ENCODE peak calls at places on chromosomes 4 and X, in four cellular contexts. G is lower lobe of right lung; T is heart left ventricle; C is activated naive CD4-positive, alpha-beta T cell treated with anti-CD3 and anti-CD28 coated beads, Interleukin-2, amount 10 ng/mL, durations not matched to agents 7 days and 5 days. D is an unnamed sample.

GRCh38 chr4:53005808-53006207 is 143.7 kb downstream of the RASL11B start:
- DNase-seq in G (no peak), T (no peak), C (no peak), D (no peak)

GRCh38 chr4:54103190-54103574 is 3.2 kb downstream of the GSX2 start:
- DNase-seq in G (no peak), T (no peak), C (no peak), D (no peak)

GRCh38 chrX:38221391-38221929 is 789 bp upstream of the SRPX start:
- DNase-seq in G (no peak), T (no peak), C (no peak), D (no peak)

GRCh38 chr4:22573198-22573597 is 57.3 kb upstream of the ADGRA3 start:
- DNase-seq in G (peak), T (peak), C (no peak), D (peak)

GRCh38 chr4:35710343-35710742 is 534.0 kb downstream of the ARAP2 start:
- DNase-seq in G (no peak), T (no peak), C (no peak), D (no peak)

GRCh38 chrX:108439961-108440696 is 491 bp downstream of the COL4A5 start:
- DNase-seq in G (peak), T (no peak), C (no peak), D (peak)

GRCh38 chr4:138861130-138861529 is 154.5 kb upstream of the NOCT start:
- DNase-seq in G (no peak), T (no peak), C (no peak), D (no peak)

GRCh38 chr4:141636771-141637460 is 533 bp downstream of the IL15 start:
- DNase-seq in G (peak), T (peak), C (peak), D (peak)

GRCh38 chr4:130359537-130359936 is 1263.6 kb downstream of the C4orf33 start:
- DNase-seq in G (no peak), T (no peak), C (no peak), D (no peak)

GRCh38 chrX:119118780-119119395 is 8.7 kb downstream of the KIAA1210 start:
- DNase-seq in G (peak), T (peak), C (peak), D (peak)

GRCh38 chr4:6732441-6733357 is 16.7 kb downstream of the BLOC1S4 start:
- DNase-seq in G (peak), T (peak), C (no peak), D (peak)

GRCh38 chr4:174559894-174560293 is 37.6 kb upstream of the HPGD start:
- DNase-seq in G (no peak), T (no peak), C (no peak), D (no peak)

GRCh38 chr4:110236324-110236723 is 37.9 kb upstream of the ELOVL6 start:
- DNase-seq in G (no peak), T (no peak), C (no peak), D (no peak)

GRCh38 chr4:70197842-70198241 is 2.3 kb downstream of the ODAM start:
- DNase-seq in G (peak), T (no peak), C (no peak), D (no peak)

GRCh38 chr4:27514711-27515110 is 654.1 kb downstream of the STIM2 start:
- DNase-seq in G (no peak), T (no peak), C (no peak), D (no peak)

GRCh38 chr4:108560624-108561023 is 59.8 kb upstream of the RPL34 start:
- DNase-seq in G (no peak), T (peak), C (no peak), D (no peak)

GRCh38 chrX:39201305-39201990 is 400.2 kb downstream of the MID1IP1 start:
- DNase-seq in G (no peak), T (no peak), C (no peak), D (no peak)

GRCh38 chr4:113686950-113687718 is 74.4 kb downstream of the CAMK2D start:
- DNase-seq in G (no peak), T (no peak), C (no peak), D (no peak)